ENCODE peak calls at places on chromosomes 6 and 20, in four cellular contexts. R, D, B and H are unnamed samples.

GRCh38 chr20:40320612-40321011 is 368.4 kb downstream of the MAFB start:
- DNase-seq in R (no peak), D (no peak), B (no peak), H (no peak)

GRCh38 chr6:142763205-142763604 is 181.8 kb downstream of the HIVEP2 start:
- DNase-seq in R (no peak), D (no peak), B (no peak), H (no peak)

GRCh38 chr20:58571341-58571941 is 56.2 kb upstream of the APCDD1L start:
- DNase-seq in R (no peak), D (no peak), B (no peak), H (no peak)

GRCh38 chr6:163338671-163339405 is 75.7 kb upstream of the QKI start:
- DNase-seq in R (no peak), D (no peak), B (no peak), H (no peak)

GRCh38 chr6:96942676-96943075 is 18.1 kb downstream of the KLHL32 start:
- DNase-seq in R (no peak), D (no peak), B (no peak), H (no peak)

GRCh38 chr6:118663993-118664985 is 12.9 kb upstream of the CEP85L start:
- DNase-seq in R (no peak), D (no peak), B (no peak), H (no peak)

GRCh38 chr20:62123450-62124118 is 1.3 kb downstream of the LSM14B start:
- DNase-seq in R (no peak), D (no peak), B (no peak), H (no peak)

GRCh38 chr20:50858525-50858924 is 63.7 kb downstream of the BCAS4 start:
- DNase-seq in R (no peak), D (no peak), B (no peak), H (no peak)

GRCh38 chr6:120378582-120379220 is 955.6 kb downstream of the TBC1D32 start:
- DNase-seq in R (peak; percentile 72), D (no peak), B (peak; percentile 12), H (peak; percentile 39)

GRCh38 chr6:105402090-105402980 is 547 bp downstream of the PREP start:
- DNase-seq in R (peak; percentile 25), D (no peak), B (peak; percentile 41), H (peak; percentile 23)

GRCh38 chr20:57361517-57361916 is 10.5 kb downstream of the RAE1 start:
- DNase-seq in R (no peak), D (no peak), B (no peak), H (no peak)

GRCh38 chr6:61977951-61978350 is 308.1 kb downstream of the KHDRBS2 start:
- DNase-seq in R (no peak), D (no peak), B (no peak), H (no peak)

GRCh38 chr20:53534037-53534436 is 59.6 kb downstream of the ZNF217 start:
- DNase-seq in R (no peak), D (no peak), B (no peak), H (no peak)

GRCh38 chr20:6994452-6994851 is 227.0 kb downstream of the BMP2 start:
- DNase-seq in R (no peak), D (no peak), B (no peak), H (no peak)

GRCh38 chr6:44003345-44004061 is 123.7 kb downstream of the MRPL14 start:
- DNase-seq in R (no peak), D (no peak), B (no peak), H (no peak)

GRCh38 chr6:29792123-29793035 is 35.2 kb upstream of the HLA-G start:
- DNase-seq in R (no peak), D (no peak), B (peak; percentile 70), H (peak; percentile 30)

GRCh38 chr6:138682722-138683521 is 90.6 kb upstream of the CCDC28A start:
- DNase-seq in R (no peak), D (no peak), B (peak; percentile 50), H (no peak)

GRCh38 chr6:115983998-115984397 is 76.7 kb downstream of the FRK start:
- DNase-seq in R (peak; percentile 46), D (no peak), B (no peak), H (no peak)

GRCh38 chr6:108654465-108655106 is 93.9 kb downstream of the FOXO3 start:
- DNase-seq in R (no peak), D (no peak), B (no peak), H (no peak)

GRCh38 chr20:680638-681037 is 5.0 kb upstream of the SCRT2 start:
- DNase-seq in R (no peak), D (no peak), B (no peak), H (no peak)

GRCh38 chr6:44441091-44441855 is 53.8 kb downstream of the CDC5L start:
- DNase-seq in R (no peak), D (no peak), B (no peak), H (no peak)

GRCh38 chr6:166786704-166787293 is 159.7 kb upstream of the RPS6KA2 start:
- DNase-seq in R (peak; percentile 81), D (peak; percentile 21), B (peak; percentile 60), H (peak; percentile 71)

GRCh38 chr20:37917436-37917835 is 14.5 kb downstream of the VSTM2L start:
- DNase-seq in R (no peak), D (no peak), B (no peak), H (no peak)

GRCh38 chr20:38658879-38659612 is 57.4 kb downstream of the ARHGAP40 start:
- DNase-seq in R (peak; percentile 60), D (no peak), B (peak; percentile 66), H (peak; percentile 72)

GRCh38 chr20:33796263-33796906 is 14.8 kb upstream of the CHMP4B start:
- DNase-seq in R (no peak), D (no peak), B (no peak), H (no peak)

GRCh38 chr6:159234102-159234553 is 64.9 kb downstream of the FNDC1 start:
- DNase-seq in R (no peak), D (no peak), B (no peak), H (no peak)

GRCh38 chr20:36202891-36203338 is 33.4 kb upstream of the AAR2 start:
- DNase-seq in R (peak; percentile 51), D (no peak), B (peak; percentile 89), H (peak; percentile 89)

GRCh38 chr6:107656883-107657282 is 167.0 kb downstream of the SOBP start:
- DNase-seq in R (no peak), D (no peak), B (no peak), H (no peak)

GRCh38 chr6:46888031-46888430 is 33.7 kb downstream of the ADGRF5 start:
- DNase-seq in R (no peak), D (no peak), B (no peak), H (no peak)

GRCh38 chr6:169079650-169080049 is 174.0 kb downstream of the THBS2 start:
- DNase-seq in R (no peak), D (no peak), B (no peak), H (no peak)

GRCh38 chr20:1618479-1618878 is 1.3 kb downstream of the SIRPB1 start:
- DNase-seq in R (peak; percentile 0), D (no peak), B (peak; percentile 0), H (no peak)

GRCh38 chr6:10054662-10055061 is 360.2 kb downstream of the TFAP2A start:
- DNase-seq in R (no peak), D (no peak), B (no peak), H (no peak)

GRCh38 chr6:53861543-53861942 is 66.7 kb downstream of the LRRC1 start:
- DNase-seq in R (no peak), D (no peak), B (no peak), H (no peak)

DNA sequence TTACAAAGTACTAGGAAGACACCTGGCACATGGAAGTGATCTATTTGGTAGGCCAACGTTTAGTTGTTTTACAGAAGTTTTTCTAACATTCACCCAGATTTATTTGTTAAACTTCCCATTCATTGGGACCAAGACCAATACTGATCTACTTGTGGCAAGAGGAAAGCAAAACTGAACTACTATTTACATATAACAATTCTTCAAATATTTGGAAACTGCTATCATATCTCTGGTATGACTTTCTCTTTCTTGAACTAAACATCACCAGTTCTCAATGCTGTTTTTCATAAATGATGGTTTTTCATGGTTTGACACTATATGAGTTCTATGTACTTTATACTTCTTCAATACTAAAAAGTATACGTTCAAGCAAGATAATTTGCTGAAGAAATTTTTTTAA is 189.2 kb downstream of the ASCC3 start:
- DNase-seq in R (no peak), D (no peak), B (no peak), H (no peak)
- TF ChIP-seq FOXK2 in R (no peak), D (no peak), B (no peak), H (no peak)

GRCh38 chr6:170473226-170473789 is 79.8 kb downstream of the PSMB1 start:
- DNase-seq in R (no peak), D (no peak), B (no peak), H (no peak)
- TF ChIP-seq FOXM1 in R (no peak), D (no peak), B (no peak), H (no peak)

GRCh38 chr20:24070679-24071078 is 82.1 kb upstream of the GGTLC1 start:
- DNase-seq in R (no peak), D (no peak), B (no peak), H (no peak)
- TF ChIP-seq FOXK2 in R (no peak), D (no peak), B (no peak), H (no peak)

DNA sequence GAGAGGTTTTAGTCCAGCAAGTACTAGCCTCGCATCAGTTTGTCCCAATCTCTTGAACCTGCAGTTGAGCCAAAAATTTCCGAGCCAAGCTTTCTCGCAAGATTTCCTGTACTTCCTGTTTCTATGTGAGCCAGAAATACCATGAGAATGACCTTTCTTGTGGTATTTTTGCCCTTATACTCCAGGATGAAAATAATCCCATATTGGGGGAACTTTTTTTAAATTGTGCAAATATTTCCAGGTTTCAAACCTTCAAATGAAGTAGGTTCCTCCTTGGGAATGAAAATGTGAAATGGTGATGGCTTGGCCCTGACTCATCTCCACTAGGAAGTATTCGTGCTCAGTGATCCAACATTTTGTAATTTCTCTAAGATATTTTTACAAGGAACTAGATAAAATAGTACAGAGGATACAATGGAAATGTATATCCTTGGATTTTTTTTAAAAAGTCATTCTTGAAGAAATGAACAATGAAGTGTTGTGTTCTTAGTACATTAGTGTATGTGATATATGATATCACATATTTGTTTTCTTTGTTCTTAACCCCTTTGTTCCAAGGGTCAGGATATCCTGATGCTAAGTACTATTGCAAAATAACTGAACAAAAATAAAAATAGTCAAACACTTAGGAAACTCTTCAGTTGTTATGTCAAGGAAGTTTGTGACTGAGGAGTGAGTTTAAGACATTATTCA is 184.0 kb downstream of the PDE7B start:
- DNase-seq in R (no peak), D (no peak), B (no peak), H (no peak)
- TF ChIP-seq FOXM1 in R (no peak), D (no peak), B (no peak), H (no peak)

GRCh38 chr6:34447915-34448314 is 18.0 kb upstream of the PACSIN1 start:
- DNase-seq in R (no peak), D (no peak), B (peak; percentile 63), H (no peak)
- TF ChIP-seq FOXK2 in R (no peak), D (no peak), B (no peak), H (no peak)

GRCh38 chr6:170444056-170444505 is 109.0 kb downstream of the PSMB1 start:
- DNase-seq in R (no peak), D (no peak), B (no peak), H (no peak)
- TF ChIP-seq FOXM1 in R (no peak), D (no peak), B (no peak), H (no peak)

DNA sequence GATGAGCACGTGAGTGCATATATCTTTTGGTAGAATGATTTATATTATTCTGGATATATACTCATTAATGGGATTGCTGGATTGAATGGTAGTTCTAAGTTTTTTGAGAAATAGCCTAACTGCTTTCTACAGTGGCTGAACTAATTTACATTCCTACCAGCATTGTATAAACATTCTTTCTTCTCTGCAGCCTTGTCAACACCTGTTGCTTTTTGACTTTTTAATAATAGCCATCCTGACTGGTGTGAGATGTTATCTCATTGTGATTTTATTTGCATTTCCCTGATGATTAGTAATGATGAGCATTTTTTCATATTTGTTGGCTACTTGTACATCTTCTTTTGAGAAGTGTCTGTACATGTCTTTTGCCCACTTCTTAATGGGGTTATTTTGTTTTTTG is 116.3 kb downstream of the ADTRP start:
- DNase-seq in R (no peak), D (no peak), B (no peak), H (no peak)
- TF ChIP-seq FOXK2 in R (no peak), D (no peak), B (no peak), H (no peak)